ENCODE peak calls at places on chromosomes 6 and 20, in four cellular contexts. One of them, this sample, is unnamed.

GRCh38 chr6:1554881-1555569 is 54.7 kb upstream of the FOXC1 start:
- DNase-seq in renal cortical epithelial cell: no peak
- DNase-seq in erythroblast: peak; percentile 14
- DNase-seq in stimulated activated CD8-positive, alpha-beta memory T cell treated with anti-CD3 and anti-CD28 coated beads, Interleukin-7, amount 100 ng/mL, for 1 hour: peak; percentile 4
- DNase-seq in this sample: peak; percentile 50

GRCh38 chr6:79984261-79984660 is 20.2 kb upstream of the TTK start:
- DNase-seq in renal cortical epithelial cell: peak; percentile 93
- DNase-seq in erythroblast: no peak
- DNase-seq in stimulated activated CD8-positive, alpha-beta memory T cell treated with anti-CD3 and anti-CD28 coated beads, Interleukin-7, amount 100 ng/mL, for 1 hour: no peak
- DNase-seq in this sample: peak; percentile 71

GRCh38 chr6:31558631-31559500 is 11.5 kb downstream of the NFKBIL1 start:
- DNase-seq in renal cortical epithelial cell: no peak
- DNase-seq in erythroblast: peak; percentile 43
- DNase-seq in stimulated activated CD8-positive, alpha-beta memory T cell treated with anti-CD3 and anti-CD28 coated beads, Interleukin-7, amount 100 ng/mL, for 1 hour: no peak
- DNase-seq in this sample: peak; percentile 88

GRCh38 chr6:43835872-43836419 is 65.9 kb downstream of the VEGFA start:
- DNase-seq in renal cortical epithelial cell: peak; percentile 50
- DNase-seq in erythroblast: no peak
- DNase-seq in stimulated activated CD8-positive, alpha-beta memory T cell treated with anti-CD3 and anti-CD28 coated beads, Interleukin-7, amount 100 ng/mL, for 1 hour: no peak
- DNase-seq in this sample: no peak

GRCh38 chr6:16849280-16850210 is 88.3 kb upstream of the ATXN1 start:
- DNase-seq in renal cortical epithelial cell: peak; percentile 17
- DNase-seq in erythroblast: no peak
- DNase-seq in stimulated activated CD8-positive, alpha-beta memory T cell treated with anti-CD3 and anti-CD28 coated beads, Interleukin-7, amount 100 ng/mL, for 1 hour: no peak
- DNase-seq in this sample: peak; percentile 85

GRCh38 chr20:58691773-58692578 is 624 bp upstream of the NPEPL1 start:
- DNase-seq in renal cortical epithelial cell: no peak
- DNase-seq in erythroblast: no peak
- DNase-seq in stimulated activated CD8-positive, alpha-beta memory T cell treated with anti-CD3 and anti-CD28 coated beads, Interleukin-7, amount 100 ng/mL, for 1 hour: no peak
- DNase-seq in this sample: no peak

GRCh38 chr20:58420798-58421496 is 31.9 kb downstream of the VAPB start:
- DNase-seq in renal cortical epithelial cell: peak; percentile 64
- DNase-seq in erythroblast: peak; percentile 27
- DNase-seq in stimulated activated CD8-positive, alpha-beta memory T cell treated with anti-CD3 and anti-CD28 coated beads, Interleukin-7, amount 100 ng/mL, for 1 hour: no peak
- DNase-seq in this sample: peak; percentile 22

GRCh38 chr6:42551202-42551601 is 12.6 kb upstream of the UBR2 start:
- DNase-seq in renal cortical epithelial cell: no peak
- DNase-seq in erythroblast: no peak
- DNase-seq in stimulated activated CD8-positive, alpha-beta memory T cell treated with anti-CD3 and anti-CD28 coated beads, Interleukin-7, amount 100 ng/mL, for 1 hour: no peak
- DNase-seq in this sample: no peak

GRCh38 chr6:107666084-107666981 is 157.8 kb downstream of the SCML4 start:
- DNase-seq in renal cortical epithelial cell: no peak
- DNase-seq in erythroblast: no peak
- DNase-seq in stimulated activated CD8-positive, alpha-beta memory T cell treated with anti-CD3 and anti-CD28 coated beads, Interleukin-7, amount 100 ng/mL, for 1 hour: no peak
- DNase-seq in this sample: no peak

GRCh38 chr6:37731888-37732287 is 34.2 kb upstream of the MDGA1 start:
- DNase-seq in renal cortical epithelial cell: no peak
- DNase-seq in erythroblast: peak; percentile 45
- DNase-seq in stimulated activated CD8-positive, alpha-beta memory T cell treated with anti-CD3 and anti-CD28 coated beads, Interleukin-7, amount 100 ng/mL, for 1 hour: no peak
- DNase-seq in this sample: peak; percentile 90